ENCODE peak calls at places on chromosomes 13 and 19, in ten cellular contexts. A is fibroblast of lung, L is cardiac muscle cell, N is foreskin keratinocyte, P is GM12878, Z is upper lobe of right lung, I is astrocyte, V is esophagus squamous epithelium, T is SK-N-SH, S is OCI-LY7. M is an unnamed sample.

GRCh38 chr13:30755678-30756077 is 20.3 kb downstream of the ALOX5AP start:
- DNase-seq in A (no peak), N (no peak), V (no peak), L (no peak), I (no peak), Z (no peak), S (no peak), P (no peak), T (no peak), M (no peak)

GRCh38 chr19:843836-844299 is 3.1 kb downstream of the PRTN3 start:
- DNase-seq in A (no peak), P (no peak), Z (no peak), V (no peak), L (no peak), S (no peak), T (no peak), I (no peak), N (no peak), M (no peak)

GRCh38 chr19:8323781-8324185 is 2.5 kb downstream of the RPS28 start:
- DNase-seq in S (peak), I (no peak), V (no peak), Z (no peak), N (no peak), L (no peak), A (no peak), T (no peak), P (no peak), M (no peak)

GRCh38 chr19:56139847-56140582 is 1.1 kb upstream of the ZNF444 start:
- DNase-seq in S (no peak), V (no peak), N (no peak), I (no peak), T (no peak), P (no peak), A (no peak), L (no peak), Z (no peak), M (no peak)

GRCh38 chr19:1855040-1855827 is 7.0 kb upstream of the REXO1 start:
- DNase-seq in N (peak), L (peak), P (peak), I (peak), A (peak), Z (peak), V (peak), S (peak), T (peak), M (peak)

GRCh38 chr13:23506071-23506820 is 64.0 kb upstream of the TNFRSF19 start:
- DNase-seq in Z (no peak), P (no peak), V (no peak), L (peak), T (peak), A (peak), N (no peak), I (peak), S (no peak), M (no peak)

GRCh38 chr13:29847501-29847983 is 2.9 kb downstream of the UBL3 start:
- DNase-seq in L (peak), V (no peak), P (no peak), N (peak), I (peak), T (peak), A (peak), Z (no peak), S (no peak), M (no peak)

GRCh38 chr13:89255844-89256406 is 1584.8 kb downstream of the SLITRK5 start:
- DNase-seq in A (no peak), I (no peak), L (no peak), V (no peak), N (no peak), P (no peak), Z (no peak), S (no peak), T (no peak), M (no peak)

GRCh38 chr19:48991823-48992570 is 1.1 kb downstream of the GYS1 start:
- DNase-seq in T (peak), N (peak), L (peak), P (no peak), A (peak), V (no peak), S (no peak), I (peak), Z (no peak), M (peak)

GRCh38 chr13:57865600-57866294 is 234.2 kb downstream of the PCDH17 start:
- DNase-seq in Z (no peak), I (no peak), S (no peak), V (no peak), L (no peak), P (no peak), N (no peak), A (no peak), T (no peak), M (no peak)

GRCh38 chr13:110913322-110913721 is 1.5 kb downstream of the ANKRD10 start:
- DNase-seq in I (peak), T (no peak), A (peak), V (no peak), Z (no peak), S (peak), N (no peak), L (no peak), P (no peak), M (peak)

GRCh38 chr13:75749407-75749806 is 113.3 kb downstream of the LMO7 start:
- DNase-seq in L (peak), Z (no peak), S (no peak), T (no peak), A (peak), N (no peak), I (peak), P (no peak), V (no peak), M (peak)

GRCh38 chr19:9986787-9987281 is 23.5 kb downstream of the COL5A3 start:
- DNase-seq in A (peak), P (no peak), V (no peak), T (no peak), S (no peak), N (no peak), I (peak), L (peak), Z (no peak), M (no peak)

GRCh38 chr19:29683009-29683408 is 17.7 kb downstream of the PLEKHF1 start:
- DNase-seq in L (peak), S (no peak), P (no peak), N (no peak), A (peak), T (no peak), I (peak), Z (no peak), V (no peak), M (no peak)

GRCh38 chr13:77580748-77581147 is 45.2 kb downstream of the SCEL start:
- DNase-seq in Z (no peak), L (no peak), A (no peak), V (no peak), P (no peak), I (no peak), N (no peak), S (no peak), T (no peak), M (no peak)

GRCh38 chr13:97346097-97346496 is 87.9 kb upstream of the RAP2A start:
- DNase-seq in A (no peak), S (no peak), V (no peak), L (no peak), T (no peak), P (no peak), N (no peak), I (no peak), Z (no peak), M (no peak)

GRCh38 chr13:66675620-66676019 is 554.5 kb downstream of the PCDH9 start:
- DNase-seq in P (no peak), T (no peak), Z (no peak), V (no peak), N (no peak), L (peak), A (peak), S (no peak), I (peak), M (no peak)

GRCh38 chr19:30459859-30460258 is 87.7 kb downstream of the ZNF536 start:
- DNase-seq in L (no peak), V (no peak), I (no peak), N (no peak), Z (no peak), P (no peak), S (no peak), T (no peak), A (no peak), M (no peak)

GRCh38 chr19:43662487-43662886 is 7.5 kb downstream of the PLAUR start:
- DNase-seq in T (peak), Z (no peak), S (no peak), N (no peak), V (no peak), A (no peak), P (no peak), I (no peak), L (peak), M (no peak)

GRCh38 chr19:13781547-13781946 is 7.3 kb downstream of the C19orf53 start:
- DNase-seq in L (peak), P (no peak), N (no peak), A (peak), Z (peak), T (peak), I (peak), V (no peak), S (no peak), M (peak)

GRCh38 chr13:31885994-31886393 is 145.6 kb upstream of the FRY start:
- DNase-seq in Z (no peak), S (no peak), V (no peak), T (peak), L (peak), A (peak), P (no peak), N (no peak), I (no peak), M (no peak)

GRCh38 chr19:53549354-53549753 is 11.4 kb downstream of the ZNF331 start:
- DNase-seq in Z (no peak), T (no peak), P (no peak), V (no peak), L (peak), N (no peak), I (peak), S (no peak), A (peak), M (no peak)

GRCh38 chr19:34176581-34176980 is 4.3 kb downstream of the LSM14A start:
- DNase-seq in T (no peak), I (no peak), S (no peak), Z (no peak), P (no peak), N (no peak), V (no peak), L (no peak), A (no peak), M (no peak)

GRCh38 chr19:34171877-34172660 is at the start of gene LSM14A:
- DNase-seq in T (peak), A (peak), V (peak), N (peak), L (peak), P (peak), Z (peak), I (peak), S (peak), M (peak)

GRCh38 chr19:34172661-34173144 is 399 bp downstream of the LSM14A start:
- DNase-seq in T (peak), L (no peak), N (peak), A (no peak), S (peak), I (no peak), V (no peak), P (no peak), Z (no peak), M (peak)

GRCh38 chr19:34171539-34171876 is 796 bp upstream of the LSM14A start:
- DNase-seq in S (no peak), I (peak), N (peak), P (peak), T (no peak), Z (no peak), A (peak), L (peak), V (no peak), M (peak)

DNA sequence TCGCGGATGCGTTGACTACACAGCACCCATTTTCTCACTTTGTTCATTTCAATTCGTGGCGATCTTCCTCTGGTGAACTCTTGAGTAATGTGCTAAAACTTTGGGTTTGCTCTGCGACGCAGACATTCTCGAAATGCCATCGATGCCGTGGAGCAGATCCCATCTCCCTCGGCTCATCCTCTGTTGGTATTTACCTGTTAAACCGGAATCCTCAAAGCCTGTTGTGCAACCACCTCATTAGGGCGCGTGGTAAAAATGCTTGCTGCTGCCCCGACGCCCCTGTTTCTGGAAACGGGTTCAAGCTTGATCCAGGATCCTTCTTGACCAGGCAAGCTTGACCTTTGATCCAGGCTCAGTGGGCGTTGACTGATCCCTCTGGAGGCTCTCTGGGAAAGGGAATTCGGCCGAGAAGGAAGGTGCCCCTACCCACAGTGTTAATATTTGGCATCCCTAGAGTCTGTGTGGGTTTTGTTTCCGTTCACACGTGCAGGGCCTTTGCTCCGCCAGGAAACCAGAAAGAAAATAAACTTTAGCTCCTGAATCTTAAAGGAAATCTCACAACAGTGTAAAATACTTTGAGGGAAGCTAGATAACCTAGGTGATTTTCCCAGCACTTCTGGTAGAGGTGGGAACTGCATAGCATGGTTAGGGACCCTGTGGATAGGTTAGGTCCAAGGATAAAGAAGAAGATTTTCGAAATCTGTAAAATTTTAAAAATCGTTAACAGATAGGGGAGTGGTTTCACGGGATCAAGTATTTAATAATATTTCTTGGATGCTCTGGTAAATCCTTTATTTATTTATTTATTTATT is 1.0 kb downstream of the LSM14A start:
- DNase-seq in Z (no peak), T (peak), S (peak), V (no peak), A (peak), N (peak), I (peak), P (no peak), L (peak), M (peak)
- TF ChIP-seq CTCF in Z (no peak), T (peak), S (no peak), V (peak), A (no peak), N (no peak), I (no peak), P (no peak), L (no peak), M (no peak)

DNA sequence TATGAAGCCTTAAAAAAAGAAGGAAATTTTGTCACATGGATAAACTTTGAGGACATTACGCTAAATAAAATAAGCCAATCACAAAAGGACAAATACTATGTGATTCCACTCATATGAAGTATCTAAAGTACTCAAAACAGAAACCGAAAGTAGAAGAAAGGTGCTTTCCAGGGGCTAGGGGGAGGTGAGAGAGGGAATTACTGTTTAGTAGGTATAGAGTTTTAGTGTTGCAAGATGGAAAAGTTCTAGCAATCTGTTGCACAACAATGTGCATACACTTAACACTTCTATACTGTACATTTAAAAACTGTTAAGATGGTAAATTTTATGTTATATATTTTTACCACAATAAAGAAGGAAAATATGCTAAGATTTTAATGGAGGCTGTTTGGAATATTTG is 83.0 kb downstream of the POLR1D start:
- DNase-seq in N (no peak), I (no peak), P (peak), S (no peak), A (no peak), T (no peak), Z (no peak), L (no peak), V (no peak), M (no peak)
- H3K27ac ChIP-seq in N (no peak), I (no peak), P (no peak), S (no peak), A (no peak), T (no peak), Z (no peak), L (no peak), V (no peak), M (no peak)

GRCh38 chr19:46931197-46931596 is 70.4 kb downstream of the ARHGAP35 start:
- DNase-seq in I (no peak), Z (no peak), L (no peak), V (no peak), S (no peak), P (no peak), T (no peak), A (no peak), N (no peak), M (no peak)

GRCh38 chr19:46927893-46928292 is 67.1 kb downstream of the ARHGAP35 start:
- DNase-seq in A (no peak), L (no peak), N (no peak), S (no peak), V (no peak), Z (no peak), T (no peak), P (no peak), I (no peak), M (no peak)

GRCh38 chr19:46927106-46927505 is 66.3 kb downstream of the ARHGAP35 start:
- DNase-seq in Z (no peak), I (no peak), N (peak), V (no peak), S (no peak), L (no peak), T (no peak), P (no peak), A (no peak), M (peak)

GRCh38 chr19:46926201-46927071 is 65.6 kb downstream of the ARHGAP35 start:
- DNase-seq in A (no peak), I (no peak), S (peak), N (no peak), L (peak), T (no peak), Z (no peak), P (no peak), V (no peak), M (no peak)

DNA sequence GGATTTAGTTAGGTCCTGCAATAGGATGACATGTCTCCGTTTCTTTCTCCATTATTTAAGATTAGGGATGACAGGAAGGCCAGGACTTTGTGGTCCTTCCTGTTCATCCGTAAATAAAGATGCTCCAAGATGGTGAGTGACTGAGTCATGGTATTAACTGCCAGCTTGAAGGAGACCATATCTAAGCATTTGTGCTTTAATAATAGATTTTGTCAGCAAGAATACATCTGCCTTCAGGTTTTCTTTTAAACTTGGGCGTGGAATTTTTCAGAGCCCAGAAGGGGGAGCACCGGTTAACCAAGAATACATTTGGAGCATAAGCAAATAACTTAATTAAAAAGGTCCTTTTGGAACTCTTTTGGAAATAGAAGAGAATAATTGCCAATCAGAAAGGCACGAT is 68.2 kb downstream of the ARHGAP35 start:
- DNase-seq in I (no peak), L (no peak), S (no peak), P (no peak), Z (no peak), T (no peak), A (no peak), V (no peak), N (no peak), M (no peak)
- TF ChIP-seq CTCF in I (peak), L (peak), S (peak), P (no peak), Z (no peak), T (peak), A (peak), V (no peak), N (peak), M (no peak)

DNA sequence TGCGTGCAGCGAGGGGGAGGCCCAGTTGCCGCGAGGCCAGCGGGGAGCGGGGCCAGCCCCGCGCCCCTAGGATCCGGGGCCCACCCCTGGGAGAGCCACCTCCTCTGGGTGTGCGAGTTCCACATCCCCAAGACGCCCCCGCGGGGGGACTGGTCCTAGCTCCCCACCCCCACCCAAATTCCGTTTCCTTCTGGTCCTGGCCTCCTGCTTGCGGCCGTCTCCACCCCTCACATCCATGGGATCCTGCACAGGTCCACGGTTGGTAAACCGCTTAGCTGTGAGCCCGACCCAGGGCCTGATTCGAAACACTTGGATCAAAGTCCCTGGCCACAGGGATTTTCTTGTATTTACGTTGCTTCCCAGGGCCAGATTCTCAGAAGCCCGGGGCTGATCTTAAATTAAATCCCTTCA is 324 bp upstream of the FBXO17 start:
- DNase-seq in Z (no peak), T (no peak), A (peak), N (no peak), P (no peak), L (peak), V (no peak), S (no peak), I (peak), M (no peak)
- H3K27ac ChIP-seq in Z (peak), T (peak), A (peak), N (no peak), P (no peak), L (peak), V (peak), S (no peak), I (peak), M (peak)

M was measured in RWPE1.